ENCODE peak calls at places on chromosomes 16 and 17, in four cellular contexts. I, U, P and K are unnamed samples.

GRCh38 chr16:49617710-49618330 is 238.1 kb downstream of the ZNF423 start:
- DNase-seq in I (no peak), U (no peak), P (no peak), K (no peak)

GRCh38 chr16:86387461-86388440 is 122.6 kb upstream of the FOXF1 start:
- DNase-seq in I (no peak), U (peak), P (peak), K (no peak)

GRCh38 chr17:79152636-79153035 is 78.0 kb downstream of the ENGASE start:
- DNase-seq in I (no peak), U (no peak), P (no peak), K (no peak)

GRCh38 chr17:73430165-73430680 is 118.4 kb upstream of the CDC42EP4 start:
- DNase-seq in I (no peak), U (no peak), P (no peak), K (no peak)

GRCh38 chr17:73196500-73196899 is 3.6 kb downstream of the COG1 start:
- DNase-seq in I (peak), U (no peak), P (peak), K (peak)

GRCh38 chr17:66684716-66685115 is 150.2 kb upstream of the CACNG5 start:
- DNase-seq in I (no peak), U (no peak), P (no peak), K (no peak)

GRCh38 chr16:86578056-86578455 is 293 bp upstream of the FOXL1 start:
- DNase-seq in I (no peak), U (no peak), P (peak), K (no peak)

GRCh38 chr17:46929413-46929812 is 6.5 kb downstream of the GOSR2 start:
- DNase-seq in I (no peak), U (peak), P (no peak), K (no peak)

GRCh38 chr16:180101-180920 is at the start of gene HBQ1:
- DNase-seq in I (no peak), U (no peak), P (peak), K (peak)

GRCh38 chr17:33595783-33596182 is 302.7 kb upstream of the ASIC2 start:
- DNase-seq in I (no peak), U (no peak), P (no peak), K (no peak)

GRCh38 chr16:70160821-70161220 is 12.8 kb upstream of the CLEC18C start:
- DNase-seq in I (no peak), U (no peak), P (no peak), K (no peak)

GRCh38 chr17:75856062-75856681 is 1.0 kb upstream of the WBP2 start:
- DNase-seq in I (no peak), U (peak), P (no peak), K (no peak)

GRCh38 chr17:45013021-45013997 is 38.1 kb downstream of the DCAKD start:
- DNase-seq in I (peak), U (no peak), P (no peak), K (no peak)

GRCh38 chr17:19904412-19904811 is 36.7 kb upstream of the ULK2 start:
- DNase-seq in I (no peak), U (peak), P (peak), K (no peak)

GRCh38 chr16:67552476-67552875 is 9.8 kb upstream of the CTCF start:
- DNase-seq in I (no peak), U (no peak), P (no peak), K (no peak)

GRCh38 chr17:78697122-78697845 is 84.8 kb downstream of the CYTH1 start:
- DNase-seq in I (no peak), U (peak), P (peak), K (no peak)

GRCh38 chr17:79993390-79994221 is 42.1 kb downstream of the TBC1D16 start:
- DNase-seq in I (no peak), U (no peak), P (peak), K (peak)

GRCh38 chr16:6977291-6977690 is 355.4 kb upstream of the RBFOX1 start:
- DNase-seq in I (no peak), U (no peak), P (no peak), K (no peak)

GRCh38 chr17:78879679-78880186 is 23.3 kb downstream of the CEP295NL start:
- DNase-seq in I (no peak), U (no peak), P (peak), K (no peak)

GRCh38 chr16:1929105-1929504 is 10.9 kb upstream of the HS3ST6 start:
- DNase-seq in I (no peak), U (no peak), P (no peak), K (peak)

GRCh38 chr16:86980644-86981043 is 336.5 kb downstream of the C16orf95 start:
- DNase-seq in I (no peak), U (no peak), P (no peak), K (no peak)

GRCh38 chr17:33243732-33244131 is 49.4 kb downstream of the ASIC2 start:
- DNase-seq in I (no peak), U (no peak), P (no peak), K (no peak)

GRCh38 chr17:65918450-65918849 is 273.5 kb downstream of the CEP112 start:
- DNase-seq in I (no peak), U (no peak), P (peak), K (no peak)

GRCh38 chr16:68069511-68070248 is 15.5 kb upstream of the NFATC3 start:
- DNase-seq in I (no peak), U (no peak), P (no peak), K (no peak)

GRCh38 chr16:68386628-68387027 is 61.7 kb downstream of the SMPD3 start:
- DNase-seq in I (no peak), U (no peak), P (no peak), K (no peak)

GRCh38 chr16:78503501-78504110 is 404.2 kb downstream of the WWOX start:
- DNase-seq in I (peak), U (peak), P (peak), K (peak)

GRCh38 chr17:37488009-37488604 is 1.6 kb upstream of the DUSP14 start:
- DNase-seq in I (no peak), U (peak), P (peak), K (peak)

GRCh38 chr16:81554993-81555392 is 110.4 kb downstream of the CMIP start:
- DNase-seq in I (no peak), U (no peak), P (no peak), K (no peak)

GRCh38 chr17:74467221-74467951 is 952 bp downstream of the CD300A start:
- DNase-seq in I (no peak), U (no peak), P (no peak), K (no peak)

GRCh38 chr16:15494231-15494630 is 59.8 kb downstream of the BMERB1 start:
- DNase-seq in I (no peak), U (peak), P (peak), K (no peak)

GRCh38 chr16:49510676-49511305 is 137.2 kb downstream of the C16orf78 start:
- DNase-seq in I (no peak), U (no peak), P (no peak), K (no peak)

GRCh38 chr17:12789976-12790805 is 893 bp downstream of the ARHGAP44 start:
- DNase-seq in I (no peak), U (no peak), P (no peak), K (no peak)

GRCh38 chr16:50303605-50304466 is 37.5 kb downstream of the ADCY7 start:
- DNase-seq in I (no peak), U (no peak), P (peak), K (no peak)

GRCh38 chr17:81518113-81518784 is 5.7 kb upstream of the ACTG1 start:
- DNase-seq in I (no peak), U (peak), P (no peak), K (peak)

GRCh38 chr16:69089091-69089912 is 16.2 kb upstream of the HAS3 start:
- DNase-seq in I (no peak), U (no peak), P (no peak), K (peak)

GRCh38 chr17:77684803-77685580 is 273.5 kb upstream of the TNRC6C start:
- DNase-seq in I (no peak), U (no peak), P (no peak), K (no peak)

GRCh38 chr17:34363183-34363661 is at the start of gene CCL1:
- DNase-seq in I (no peak), U (no peak), P (no peak), K (no peak)